ENCODE peak calls at places on chromosomes 7 and 10, in five cellular contexts. H is MM.1S, Y is PC-9, W is HCT116, C is GM23338. N is an unnamed sample. For H3K4me1 and H3K9me2, the result is how much of the 10 kb centered on the place peaks cover.

GRCh38 chr10:132850896-132851295 is 64.9 kb upstream of the NKX6-2 start:
- DNase-seq in Y (no peak), H (no peak), W (no peak), C (peak), N (no peak)

GRCh38 chr7:112982441-112983063 is 104.1 kb downstream of the GPR85 start:
- DNase-seq in W (no peak), H (no peak), C (no peak), Y (no peak), N (peak)

GRCh38 chr7:80934286-80934685 is 15.4 kb upstream of the SEMA3C start:
- DNase-seq in W (no peak), C (no peak), H (no peak), Y (no peak), N (no peak)

GRCh38 chr7:152513861-152514770 is 78.3 kb upstream of the KMT2C start:
- DNase-seq in W (no peak), H (no peak), C (no peak), Y (no peak), N (no peak)

GRCh38 chr10:69703766-69704191 is 73.7 kb downstream of the FAM241B start:
- DNase-seq in Y (no peak), H (no peak), W (peak), C (no peak), N (no peak)

GRCh38 chr10:99560277-99561126 is 27.8 kb downstream of the NKX2-3 start:
- DNase-seq in Y (peak), C (peak), H (peak), W (peak), N (peak)

GRCh38 chr10:125719173-125720001 is at the start of gene EDRF1:
- DNase-seq in Y (peak), H (peak), C (peak), W (peak), N (peak)

GRCh38 chr10:32068569-32068968 is 12.3 kb upstream of the KIF5B start:
- DNase-seq in Y (no peak), C (no peak), W (no peak), H (no peak), N (no peak)

GRCh38 chr10:16989826-16990293 is 139.8 kb downstream of the CUBN start:
- DNase-seq in Y (no peak), W (no peak), H (no peak), C (peak), N (no peak)

DNA sequence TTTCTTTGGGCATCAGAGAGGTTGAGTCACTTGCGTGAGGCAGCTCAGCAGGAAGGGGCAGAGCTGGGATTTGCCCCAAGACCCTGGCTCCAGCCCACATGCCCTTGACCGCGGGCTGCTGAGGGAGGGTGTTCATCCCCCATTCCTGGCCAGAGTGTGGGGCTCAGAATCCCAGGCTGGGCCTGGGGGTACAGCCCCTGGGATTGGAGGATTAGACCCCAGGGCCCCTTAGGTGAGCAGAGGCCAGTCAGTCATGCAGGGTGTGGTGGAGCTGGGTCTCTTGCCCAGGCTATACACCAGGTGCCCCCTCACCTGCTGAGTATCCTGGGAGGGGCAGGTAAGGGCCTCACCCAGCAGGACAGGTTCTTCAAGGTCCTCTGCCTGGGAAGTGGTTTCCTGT is 68.4 kb upstream of the ZNF716 start:
- DNase-seq in Y (no peak), W (no peak), C (no peak), H (no peak), N (no peak)
- H3K4me1 ChIP-seq in Y (under half), W (under half), C (under half), H (under half), N (under half)

DNA sequence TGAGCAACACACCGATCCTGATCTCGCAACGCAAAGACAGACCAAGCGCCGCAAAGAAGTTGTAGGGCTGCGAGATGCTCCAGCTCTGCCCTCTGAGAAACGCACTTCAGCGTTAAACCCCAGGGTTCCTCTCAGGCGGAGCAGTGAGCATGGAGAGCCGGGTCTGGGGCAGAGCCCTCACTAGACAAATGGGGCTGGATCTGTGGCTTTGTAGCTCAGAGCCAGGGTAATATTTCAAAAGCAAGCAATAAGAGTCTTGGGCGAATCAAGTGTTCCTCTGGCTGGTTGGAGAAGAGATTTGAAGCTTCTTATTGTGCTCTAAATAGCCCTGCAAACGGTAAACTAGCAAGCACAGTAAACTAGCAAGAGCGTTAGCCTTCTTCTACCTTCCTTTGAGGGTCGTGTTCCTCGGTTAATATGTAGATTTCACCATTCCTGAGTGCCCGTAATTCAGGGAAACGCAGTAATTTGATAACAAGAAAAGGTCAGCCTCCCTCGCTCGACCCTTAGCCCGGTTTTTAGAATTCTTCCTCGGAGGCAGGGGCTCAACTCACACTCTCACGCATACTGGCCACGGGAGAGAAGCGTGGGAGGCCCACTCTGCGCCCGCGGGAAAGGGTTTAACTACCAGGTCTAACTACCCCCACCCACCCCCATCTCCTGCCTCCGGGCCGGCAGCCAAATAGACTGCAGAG is 6.7 kb downstream of the SKAP2 start:
- DNase-seq in H (no peak), W (no peak), Y (no peak), C (peak), N (no peak)
- H2AFZ ChIP-seq in H (no peak), W (no peak), Y (no peak), C (peak), N (no peak)

GRCh38 chr10:11824376-11824775 is 1.2 kb downstream of the PROSER2 start:
- DNase-seq in W (no peak), Y (no peak), C (no peak), H (no peak), N (no peak)
- H3K9me2 ChIP-seq in W (under half), Y (under half), C (under half), H (under half), N (under half)

DNA sequence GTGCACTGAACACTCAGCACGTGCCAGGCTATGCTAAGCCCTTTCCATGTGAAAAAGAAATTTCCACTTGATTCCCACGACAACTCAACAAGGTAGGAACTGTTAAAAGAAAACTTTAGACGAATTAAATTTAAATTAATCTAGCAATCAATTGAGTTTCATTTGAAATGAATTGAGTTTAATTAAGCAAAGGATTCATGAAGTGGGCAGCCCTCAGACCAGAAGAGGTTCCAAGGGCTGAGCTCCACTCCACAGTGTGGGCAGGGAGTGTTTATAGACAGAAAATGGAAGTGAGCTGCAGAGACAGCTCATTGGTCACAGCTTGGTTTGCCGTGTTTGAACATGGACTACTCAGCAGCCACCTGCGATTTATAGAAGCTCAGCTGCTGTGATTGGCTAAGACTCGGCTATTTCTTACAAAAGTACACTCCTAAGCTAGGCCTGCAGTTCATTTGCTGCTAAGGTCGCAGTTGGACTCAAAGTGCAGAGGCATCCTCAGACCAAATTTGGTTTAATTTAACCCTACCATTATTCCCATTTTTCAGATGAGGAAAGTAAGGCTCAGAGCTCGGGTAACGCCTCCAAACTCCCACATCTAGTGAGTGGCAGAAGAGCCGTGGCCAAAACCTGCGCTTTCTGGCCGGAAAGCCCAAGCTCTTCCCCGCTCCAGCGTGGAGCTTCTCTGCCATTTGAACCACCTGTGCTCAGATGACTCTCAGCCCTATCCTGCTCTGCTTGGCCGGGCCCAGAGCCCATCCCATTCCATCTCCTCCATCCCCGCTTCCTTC is 24.9 kb downstream of the CALML3 start:
- DNase-seq in H (no peak), Y (no peak), C (no peak), W (no peak), N (no peak)
- H3K4me1 ChIP-seq in H (under half), Y (half or more), C (under half), W (under half), N (under half)

GRCh38 chr7:93148135-93148534 is at the start of gene SAMD9L:
- DNase-seq in C (no peak), Y (no peak), H (peak), W (no peak), N (peak)

GRCh38 chr7:93146465-93147127 is 1.6 kb downstream of the SAMD9L start:
- DNase-seq in Y (peak), H (peak), W (no peak), C (no peak), N (no peak)

GRCh38 chr7:93147358-93147757 is 827 bp downstream of the SAMD9L start:
- DNase-seq in H (peak), W (no peak), Y (peak), C (no peak), N (peak)

GRCh38 chr7:93150200-93150835 is 2.1 kb upstream of the SAMD9L start:
- DNase-seq in H (no peak), C (no peak), Y (no peak), W (no peak), N (no peak)

GRCh38 chr7:93148727-93149126 is 542 bp upstream of the SAMD9L start:
- DNase-seq in C (no peak), H (no peak), W (no peak), Y (no peak), N (no peak)
- H2AFZ ChIP-seq in C (peak), H (peak), W (no peak), Y (peak), N (peak)

GRCh38 chr7:44325811-44326241 is 432 bp upstream of the CAMK2B start:
- DNase-seq in Y (no peak), C (peak), W (no peak), H (no peak), N (no peak)

GRCh38 chr7:44329888-44330287 is 4.5 kb upstream of the CAMK2B start:
- DNase-seq in C (no peak), Y (no peak), W (no peak), H (no peak), N (no peak)

GRCh38 chr7:44326261-44327125 is 1.1 kb upstream of the CAMK2B start:
- DNase-seq in C (no peak), Y (no peak), W (no peak), H (no peak), N (no peak)

GRCh38 chr7:44329081-44329480 is 3.7 kb upstream of the CAMK2B start:
- DNase-seq in Y (no peak), W (no peak), C (no peak), H (no peak), N (no peak)

DNA sequence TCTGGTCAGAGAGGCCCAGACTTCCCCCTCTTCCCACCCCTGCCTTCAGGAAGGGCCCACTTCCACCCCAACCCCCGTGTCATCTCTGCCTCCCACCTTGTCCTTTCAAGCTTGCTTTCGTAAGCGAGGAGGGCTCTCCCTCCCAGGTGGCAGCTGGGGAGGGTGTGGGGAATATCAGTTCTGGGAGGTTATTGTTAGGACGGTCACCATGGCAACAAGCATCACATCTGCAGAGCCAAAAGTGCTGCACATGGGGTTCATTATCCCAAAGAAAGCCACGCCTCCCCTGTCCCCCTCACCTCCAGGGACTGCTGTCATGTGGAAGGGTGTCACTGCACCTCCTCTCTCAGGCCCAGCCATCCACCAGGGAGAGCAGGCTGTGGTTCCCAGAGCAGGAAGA is 2.6 kb upstream of the CAMK2B start:
- DNase-seq in Y (no peak), W (no peak), H (no peak), C (no peak), N (no peak)
- H3K9me2 ChIP-seq in Y (under half), W (under half), H (under half), C (under half), N (under half)

DNA sequence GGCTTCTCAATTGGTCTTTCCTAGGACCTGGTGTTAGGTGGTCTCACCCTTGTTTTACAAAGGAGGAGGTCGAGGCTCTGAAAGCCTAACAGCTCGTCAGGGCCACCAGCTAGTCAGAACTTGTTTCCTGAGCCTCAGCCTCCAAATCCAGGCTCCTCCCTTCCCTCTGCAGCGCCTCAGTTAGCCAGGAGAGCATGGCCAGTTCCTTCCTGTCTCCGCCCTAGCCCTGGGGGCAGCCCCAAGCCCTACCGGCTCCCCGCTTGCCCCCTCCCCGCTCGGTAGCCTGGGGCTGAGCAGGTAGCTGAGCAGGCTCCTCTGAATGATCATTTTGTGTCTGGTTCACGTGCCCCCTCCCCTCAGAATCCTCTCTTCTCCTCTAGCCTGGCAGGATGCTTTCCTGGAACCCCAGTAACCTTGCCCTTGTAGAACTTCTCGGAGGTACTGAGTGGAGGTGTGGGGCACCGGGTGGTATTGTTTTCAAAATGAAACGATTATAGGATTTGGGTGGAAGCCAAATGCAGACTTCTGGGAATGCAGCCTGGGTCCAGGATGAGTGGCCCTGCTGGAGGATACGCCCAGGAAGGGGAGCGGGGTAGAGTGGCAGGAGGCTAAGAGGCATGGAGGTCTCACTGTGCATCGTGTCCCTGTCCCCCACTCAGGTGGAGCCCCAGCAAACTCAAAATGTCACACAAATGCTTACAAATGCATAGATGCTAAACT is 109.3 kb upstream of the PPIF start:
- DNase-seq in W (no peak), Y (peak), C (no peak), H (no peak), N (no peak)
- H3K4me1 ChIP-seq in W (under half), Y (half or more), C (half or more), H (under half), N (under half)

GRCh38 chr10:103951183-103951582 is 15.8 kb upstream of the SLK start:
- DNase-seq in H (no peak), C (peak), Y (no peak), W (no peak), N (no peak)

GRCh38 chr10:103958996-103959395 is 7.9 kb upstream of the SLK start:
- DNase-seq in C (no peak), H (no peak), W (no peak), Y (no peak), N (no peak)

GRCh38 chr10:103951942-103952341 is 15.0 kb upstream of the SLK start:
- DNase-seq in C (no peak), Y (no peak), W (no peak), H (no peak), N (no peak)

GRCh38 chr10:103949728-103950127 is 17.2 kb upstream of the SLK start:
- DNase-seq in C (peak), H (no peak), Y (no peak), W (no peak), N (no peak)

GRCh38 chr10:103954543-103954942 is 12.4 kb upstream of the SLK start:
- DNase-seq in W (no peak), Y (no peak), H (no peak), C (no peak), N (no peak)
- H2AFZ ChIP-seq in W (no peak), Y (no peak), H (no peak), C (no peak), N (no peak)

GRCh38 chr7:94996331-94996730 is 88.9 kb downstream of the PPP1R9A start:
- DNase-seq in W (no peak), H (no peak), Y (no peak), C (no peak), N (no peak)
- H3K9me2 ChIP-seq in W (under half), H (under half), Y (under half), C (under half), N (under half)

GRCh38 chr7:88539977-88540376 is 219.5 kb upstream of the ZNF804B start:
- DNase-seq in H (no peak), W (no peak), Y (no peak), C (no peak), N (no peak)
- H3K4me1 ChIP-seq in H (under half), W (under half), Y (under half), C (under half), N (under half)